ENCODE peak calls at places on chromosomes 13 and 19, in four cellular contexts. S is AG04450, P is astrocyte, N is BJ. B is an unnamed sample. For H3K27me3, the result is how much of the 10 kb centered on the place peaks cover.

GRCh38 chr13:60754211-60754610 is 357.2 kb downstream of the TDRD3 start:
- DNase-seq in S (no peak), P (no peak), N (no peak), B (no peak)

GRCh38 chr19:18637644-18638630 is 1.1 kb downstream of the KLHL26 start:
- DNase-seq in S (no peak), P (no peak), N (no peak), B (peak)

GRCh38 chr13:97542102-97542501 is 108.1 kb downstream of the RAP2A start:
- DNase-seq in S (no peak), P (no peak), N (no peak), B (no peak)

GRCh38 chr13:42970824-42971669 is 21.0 kb downstream of the EPSTI1 start:
- DNase-seq in S (no peak), P (peak), N (no peak), B (peak)

GRCh38 chr19:45798995-45799517 is 6.4 kb upstream of the DMWD start:
- DNase-seq in S (peak), P (peak), N (no peak), B (peak)

GRCh38 chr13:96053003-96053703 is at the start of gene UGGT2:
- DNase-seq in S (peak), P (peak), N (peak), B (peak)

GRCh38 chr13:25881946-25882574 is 169.8 kb downstream of the SHISA2 start:
- DNase-seq in S (no peak), P (peak), N (no peak), B (no peak)

GRCh38 chr13:108895220-108895704 is 265.9 kb downstream of the MYO16 start:
- DNase-seq in S (no peak), P (peak), N (no peak), B (peak)

GRCh38 chr13:38223093-38223492 is 126.6 kb upstream of the UFM1 start:
- DNase-seq in S (no peak), P (peak), N (no peak), B (peak)

GRCh38 chr19:31436121-31436776 is 87.0 kb upstream of the TSHZ3 start:
- DNase-seq in S (no peak), P (peak), N (no peak), B (no peak)

GRCh38 chr13:35793823-35794222 is 317.3 kb upstream of the MAB21L1 start:
- DNase-seq in S (no peak), P (no peak), N (no peak), B (no peak)

GRCh38 chr13:26658491-26658890 is 101.0 kb downstream of the WASF3 start:
- DNase-seq in S (no peak), P (no peak), N (no peak), B (no peak)

GRCh38 chr13:96159731-96160130 is 69.8 kb downstream of the HS6ST3 start:
- DNase-seq in S (no peak), P (no peak), N (no peak), B (peak)

GRCh38 chr19:6253886-6254285 is 25.9 kb downstream of the MLLT1 start:
- DNase-seq in S (no peak), P (no peak), N (no peak), B (no peak)

GRCh38 chr13:103531278-103531677 is 465.1 kb upstream of the SLC10A2 start:
- DNase-seq in S (no peak), P (no peak), N (no peak), B (peak)

GRCh38 chr13:30932481-30933333 is at the start of gene TEX26:
- DNase-seq in S (no peak), P (peak), N (no peak), B (no peak)

GRCh38 chr19:51122112-51122981 is 2.4 kb upstream of the SIGLEC9 start:
- DNase-seq in S (no peak), P (no peak), N (no peak), B (peak)

GRCh38 chr13:73983109-73983508 is 151.1 kb downstream of the KLF12 start:
- DNase-seq in S (no peak), P (no peak), N (no peak), B (no peak)

GRCh38 chr13:24709186-24709913 is 29.1 kb downstream of the ATP12A start:
- DNase-seq in S (no peak), P (no peak), N (no peak), B (no peak)

GRCh38 chr13:43153436-43154082 is 130.2 kb downstream of the DNAJC15 start:
- DNase-seq in S (peak), P (peak), N (peak), B (peak)

GRCh38 chr19:44912854-44913253 is 1.6 kb upstream of the APOC1 start:
- DNase-seq in S (no peak), P (no peak), N (no peak), B (no peak)

GRCh38 chr19:993361-993830 is 6.8 kb upstream of the GRIN3B start:
- DNase-seq in S (no peak), P (no peak), N (no peak), B (no peak)

GRCh38 chr13:23794267-23795161 is 94.7 kb downstream of the MIPEP start:
- DNase-seq in S (peak), P (peak), N (peak), B (peak)

GRCh38 chr13:83350569-83350968 is 531.7 kb downstream of the SLITRK1 start:
- DNase-seq in S (no peak), P (peak), N (peak), B (peak)

GRCh38 chr13:94480672-94481145 is 1.2 kb upstream of the DCT start:
- DNase-seq in S (no peak), P (peak), N (no peak), B (no peak)

GRCh38 chr19:11375143-11375948 is 880 bp downstream of the SWSAP1 start:
- DNase-seq in S (no peak), P (no peak), N (no peak), B (no peak)

GRCh38 chr13:37889102-37889501 is 19.5 kb upstream of the TRPC4 start:
- DNase-seq in S (no peak), P (no peak), N (no peak), B (peak)

GRCh38 chr13:67554296-67554695 is 324.2 kb upstream of the PCDH9 start:
- DNase-seq in S (no peak), P (peak), N (no peak), B (no peak)

GRCh38 chr13:27054760-27055159 is 116.9 kb downstream of the USP12 start:
- DNase-seq in S (no peak), P (no peak), N (no peak), B (no peak)

GRCh38 chr19:49473868-49474544 is at the start of gene FLT3LG:
- DNase-seq in S (no peak), P (no peak), N (no peak), B (no peak)

GRCh38 chr19:17458970-17459369 is 1.8 kb downstream of the NXNL1 start:
- DNase-seq in S (no peak), P (no peak), N (no peak), B (peak)

GRCh38 chr19:19460761-19461265 is 54.5 kb downstream of the TSSK6 start:
- DNase-seq in S (no peak), P (no peak), N (no peak), B (no peak)

GRCh38 chr13:25421602-25422001 is 49.8 kb downstream of the ATP8A2 start:
- DNase-seq in S (no peak), P (no peak), N (no peak), B (no peak)

GRCh38 chr13:77544765-77545316 is 9.3 kb downstream of the SCEL start:
- DNase-seq in S (no peak), P (no peak), N (no peak), B (no peak)

GRCh38 chr19:55567708-55568328 is 12.8 kb downstream of the ZNF579 start:
- DNase-seq in S (no peak), P (no peak), N (no peak), B (no peak)

GRCh38 chr19:41299046-41299754 is 10.8 kb upstream of the CCDC97 start:
- DNase-seq in S (no peak), P (no peak), N (no peak), B (no peak)
- H3K4me3 ChIP-seq in S (no peak), P (no peak), N (no peak), B (no peak)

DNA sequence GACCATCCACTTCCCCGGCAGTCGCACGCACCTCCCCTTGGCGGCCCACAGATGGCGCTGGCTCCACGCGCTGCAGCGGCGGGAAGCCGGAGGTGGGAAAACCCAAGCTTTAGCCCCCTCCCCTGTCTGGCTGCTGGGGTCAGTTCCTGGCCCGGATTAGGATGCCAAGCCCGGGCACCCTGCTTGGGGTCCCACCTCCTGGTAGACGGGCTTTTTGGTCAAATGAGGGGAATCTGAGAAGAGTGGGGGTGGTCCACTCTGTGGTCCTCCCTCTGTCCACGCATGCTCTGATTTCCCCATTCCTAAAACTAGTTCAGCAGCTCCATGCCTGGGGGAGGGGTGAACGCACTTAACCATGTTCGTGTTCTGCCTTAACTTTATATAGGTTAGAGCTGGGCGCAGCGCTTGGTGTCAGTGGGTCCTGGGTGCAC is 8.1 kb upstream of the ADGRE2 start:
- DNase-seq in S (no peak), P (no peak), N (no peak), B (no peak)
- TF ChIP-seq CTCF in S (peak), P (peak), N (peak), B (peak)

DNA sequence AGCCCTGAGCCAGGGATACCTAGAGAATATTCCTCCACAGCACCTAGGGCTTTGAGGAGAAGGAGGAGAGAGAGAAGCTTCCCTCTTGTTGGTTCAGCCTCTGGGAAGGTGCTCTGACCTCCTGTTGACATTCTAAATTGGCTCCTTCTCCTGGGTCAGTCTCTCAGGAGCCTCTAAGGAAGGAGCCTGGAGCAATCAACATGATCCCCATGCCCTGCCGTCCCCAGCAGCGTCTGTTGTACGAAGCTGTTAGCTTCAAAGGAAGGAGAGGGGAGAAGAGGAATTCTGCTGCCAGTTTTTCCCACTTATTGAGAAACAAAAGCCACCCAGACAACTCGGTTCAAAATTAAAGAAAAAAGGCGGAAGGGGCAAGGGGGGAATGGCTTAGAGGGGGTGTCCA is 116.4 kb upstream of the CACNA1A start:
- DNase-seq in S (no peak), P (no peak), N (no peak), B (no peak)
- H3K27me3 ChIP-seq in S (under half), P (under half), N (under half), B (under half)

GRCh38 chr19:5134683-5135082 is 165.8 kb downstream of the KDM4B start:
- DNase-seq in S (no peak), P (no peak), N (no peak), B (no peak)

GRCh38 chr19:5131031-5131865 is 162.3 kb downstream of the KDM4B start:
- DNase-seq in S (no peak), P (no peak), N (no peak), B (no peak)

GRCh38 chr19:5133986-5134595 is 165.2 kb downstream of the KDM4B start:
- DNase-seq in S (no peak), P (no peak), N (no peak), B (no peak)

GRCh38 chr19:5131866-5132561 is 163.1 kb downstream of the KDM4B start:
- DNase-seq in S (no peak), P (no peak), N (no peak), B (peak)

DNA sequence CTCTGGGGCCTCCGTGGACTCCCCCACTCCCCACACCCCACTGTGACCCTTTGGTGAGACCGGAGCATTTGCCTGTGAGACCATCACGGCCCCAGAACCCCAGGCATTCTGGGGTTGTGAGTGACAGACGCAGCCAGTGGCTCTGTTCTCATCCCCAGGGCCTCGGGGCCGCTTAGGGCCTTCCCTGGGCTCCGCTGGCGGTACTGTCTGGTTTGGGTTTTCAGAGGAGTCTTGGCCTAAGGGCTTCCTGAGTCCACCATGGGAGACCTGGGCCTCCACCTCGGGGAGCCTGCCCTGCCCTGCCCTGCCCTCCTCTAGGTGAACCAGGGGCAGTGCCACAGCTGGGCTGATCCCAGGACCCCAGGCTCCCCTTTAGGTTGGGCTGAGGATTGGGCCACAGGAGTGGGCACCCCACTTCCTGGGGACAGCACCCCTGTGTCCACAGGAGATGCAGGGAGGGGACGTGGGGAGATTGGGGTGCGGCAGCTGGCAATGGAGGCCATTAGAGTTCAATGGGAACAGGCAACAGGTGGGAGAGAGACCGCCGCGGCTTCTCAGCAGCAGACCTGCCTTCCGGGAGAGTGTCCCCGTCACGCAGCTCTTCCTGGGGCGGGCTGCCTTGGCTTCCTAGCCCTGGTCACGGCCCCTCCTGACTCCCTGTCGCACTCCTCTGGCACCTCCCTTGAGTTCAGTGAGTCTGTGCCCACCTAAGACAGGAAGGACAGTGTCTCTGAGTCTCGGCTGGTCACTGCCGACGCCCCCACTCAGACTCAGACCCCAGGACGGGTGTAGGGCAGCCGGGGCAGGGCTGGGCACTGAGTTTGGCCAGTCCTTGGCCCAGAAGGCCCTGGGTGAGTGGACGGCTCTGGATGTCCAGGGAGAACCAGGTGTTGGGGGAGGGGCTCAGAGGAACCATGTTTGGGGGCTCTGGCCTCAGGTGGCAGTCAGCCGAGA is 164.1 kb downstream of the KDM4B start:
- DNase-seq in S (no peak), P (no peak), N (no peak), B (no peak)
- H3K4me3 ChIP-seq in S (no peak), P (no peak), N (no peak), B (no peak)

GRCh38 chr19:35748106-35749020 is at the start of gene LIN37:
- DNase-seq in S (peak), P (peak), N (peak), B (peak)
- TF ChIP-seq CTCF in S (no peak), P (no peak), N (peak), B (no peak)

DNA sequence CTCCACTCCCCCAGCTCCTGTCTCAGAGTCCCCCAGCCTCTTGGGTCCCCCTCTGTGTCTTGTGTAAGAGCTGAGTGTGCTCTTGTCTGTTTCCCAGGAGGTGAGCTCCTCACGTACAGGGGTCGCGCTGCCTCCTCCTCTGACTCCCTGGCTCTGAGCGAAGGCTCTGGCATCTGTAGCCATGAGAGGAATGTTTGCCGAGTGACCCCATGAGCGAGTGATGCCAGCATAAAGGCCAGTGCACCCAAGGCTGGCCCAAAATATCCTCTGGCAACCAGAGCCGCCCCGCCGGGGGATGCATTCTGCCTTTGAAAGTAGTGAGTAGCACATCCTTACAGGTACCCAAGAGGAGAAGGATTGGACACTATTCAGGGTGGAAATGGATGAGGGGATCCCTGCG is 26.2 kb upstream of the C19orf12 start:
- DNase-seq in S (no peak), P (no peak), N (no peak), B (no peak)
- H3K27me3 ChIP-seq in S (under half), P (under half), N (under half), B (under half)

GRCh38 chr13:46896346-46897138 is at the start of gene HTR2A:
- DNase-seq in S (no peak), P (no peak), N (no peak), B (no peak)

GRCh38 chr13:46894534-46894906 is 2.3 kb downstream of the HTR2A start:
- DNase-seq in S (no peak), P (no peak), N (no peak), B (no peak)

GRCh38 chr13:46893820-46894533 is 2.9 kb downstream of the HTR2A start:
- DNase-seq in S (no peak), P (no peak), N (no peak), B (no peak)

DNA sequence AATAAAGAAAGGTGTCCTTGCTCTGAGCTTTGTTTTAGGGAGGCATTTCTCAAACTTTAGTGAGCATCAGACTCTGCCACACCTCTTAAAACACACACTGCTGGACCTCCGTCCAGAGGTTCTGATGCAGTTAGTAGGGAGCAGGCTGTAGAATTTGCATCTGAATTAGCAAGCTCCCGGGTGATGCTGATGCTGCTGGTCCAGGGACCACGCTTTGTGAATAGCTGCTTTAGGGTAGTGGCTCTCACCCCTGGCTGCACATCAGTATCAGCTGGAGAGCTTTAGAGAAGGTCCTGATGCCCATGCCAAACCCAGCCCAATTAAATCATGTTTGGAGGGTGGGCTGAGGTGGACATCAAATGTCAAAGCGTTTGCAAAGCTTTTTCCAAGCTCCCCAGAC is 3.6 kb downstream of the HTR2A start:
- DNase-seq in S (no peak), P (no peak), N (no peak), B (no peak)
- H3K4me3 ChIP-seq in S (no peak), P (no peak), N (no peak), B (no peak)